ENCODE peak calls at places on chromosomes 7 and 10, in seven cellular contexts. A is cardiac fibroblast, Y is fibroblast of lung, C is ovary, E is MM.1S, X is mammary epithelial cell, H is tibial nerve. B is an unnamed sample.

GRCh38 chr10:35913628-35914027 is 271.5 kb upstream of the FZD8 start:
- DNase-seq in X (peak; percentile 79), H (no peak), Y (peak; percentile 78), C (no peak), A (peak; percentile 68), E (no peak), B (no peak)

GRCh38 chr10:127278001-127278400 is 81.6 kb upstream of the INSYN2A start:
- DNase-seq in X (no peak), H (no peak), Y (peak; percentile 81), E (no peak), A (peak; percentile 59), C (no peak), B (no peak)

GRCh38 chr7:95330194-95331003 is 6.1 kb upstream of the PON1 start:
- DNase-seq in E (peak; percentile 56), A (peak; percentile 33), H (no peak), X (no peak), Y (peak; percentile 14), C (no peak), B (peak; percentile 33)

GRCh38 chr7:81161459-81162075 is 242.7 kb upstream of the SEMA3C start:
- DNase-seq in C (no peak), Y (peak; percentile 99), E (no peak), A (peak; percentile 95), X (peak; percentile 95), H (no peak), B (no peak)

GRCh38 chr7:131948434-131949053 is 392.1 kb upstream of the PODXL start:
- DNase-seq in X (no peak), E (no peak), H (peak; percentile 16), A (no peak), Y (peak; percentile 54), C (no peak), B (no peak)

GRCh38 chr10:130254168-130255061 is 118.2 kb downstream of the GLRX3 start:
- DNase-seq in E (no peak), H (no peak), A (no peak), Y (no peak), C (no peak), X (no peak), B (no peak)

GRCh38 chr7:134768243-134768642 is 11.2 kb upstream of the CALD1 start:
- DNase-seq in H (no peak), A (no peak), C (no peak), E (no peak), X (no peak), Y (no peak), B (no peak)

GRCh38 chr10:77428776-77429395 is 208.7 kb downstream of the KCNMA1 start:
- DNase-seq in A (peak; percentile 78), X (peak; percentile 53), E (no peak), C (no peak), H (no peak), Y (peak; percentile 74), B (no peak)

GRCh38 chr7:45413419-45413818 is 160.7 kb upstream of the ADCY1 start:
- DNase-seq in Y (no peak), A (no peak), C (no peak), X (no peak), H (no peak), E (no peak), B (no peak)

GRCh38 chr10:69911571-69912528 is 110.1 kb downstream of the COL13A1 start:
- DNase-seq in E (no peak), Y (no peak), A (peak; percentile 26), H (no peak), X (no peak), C (peak; percentile 38), B (no peak)

GRCh38 chr7:73841689-73842247 is 548 bp downstream of the METTL27 start:
- DNase-seq in X (no peak), A (no peak), H (no peak), C (no peak), E (no peak), Y (no peak), B (no peak)

GRCh38 chr10:100311307-100311706 is 18.7 kb downstream of the PKD2L1 start:
- DNase-seq in Y (no peak), A (no peak), X (no peak), E (no peak), H (no peak), C (no peak), B (no peak)

GRCh38 chr10:96441126-96441905 is 72.4 kb downstream of the TLL2 start:
- DNase-seq in C (no peak), A (no peak), H (no peak), E (no peak), X (no peak), Y (no peak), B (no peak)

GRCh38 chr7:34064511-34065158 is 159.3 kb downstream of the BMPER start:
- DNase-seq in C (no peak), X (no peak), A (peak; percentile 64), H (peak; percentile 27), Y (peak; percentile 68), E (no peak), B (no peak)

GRCh38 chr7:47435889-47436312 is 146.0 kb downstream of the TNS3 start:
- DNase-seq in E (no peak), H (peak; percentile 69), X (peak; percentile 56), Y (peak; percentile 74), A (peak; percentile 91), C (peak; percentile 73), B (no peak)

GRCh38 chr10:89392974-89393373 is 551 bp downstream of the IFIT1 start:
- DNase-seq in Y (peak; percentile 88), H (no peak), A (peak; percentile 79), X (peak; percentile 9), E (peak; percentile 82), C (no peak), B (no peak)

GRCh38 chr7:124255041-124255667 is 222.3 kb upstream of the TMEM229A start:
- DNase-seq in H (no peak), X (no peak), C (no peak), Y (no peak), A (no peak), E (no peak), B (no peak)

GRCh38 chr10:107653832-107654287 is 489.4 kb upstream of the SORCS1 start:
- DNase-seq in E (peak; percentile 37), C (no peak), H (no peak), Y (no peak), X (peak; percentile 70), A (peak; percentile 61), B (peak; percentile 31)

GRCh38 chr10:7400068-7400824 is 10.6 kb downstream of the SFMBT2 start:
- DNase-seq in Y (no peak), A (no peak), C (no peak), H (no peak), E (no peak), X (no peak), B (no peak)

GRCh38 chr10:71247804-71248203 is 35.4 kb downstream of the UNC5B start:
- DNase-seq in H (no peak), Y (no peak), A (no peak), E (no peak), C (no peak), X (no peak), B (no peak)

GRCh38 chr10:48821692-48822091 is 117.9 kb downstream of the LRRC18 start:
- DNase-seq in H (no peak), C (no peak), A (no peak), E (no peak), Y (peak; percentile 5), X (peak; percentile 73), B (no peak)

GRCh38 chr10:34526758-34527730 is 288.1 kb downstream of the PARD3 start:
- DNase-seq in E (no peak), C (no peak), H (no peak), X (peak; percentile 86), A (peak; percentile 97), Y (peak; percentile 99), B (no peak)

GRCh38 chr7:490461-491291 is 29.0 kb downstream of the PDGFA start:
- DNase-seq in X (peak; percentile 70), E (no peak), H (no peak), Y (no peak), C (no peak), A (no peak), B (peak; percentile 52)

GRCh38 chr7:7709263-7709662 is 9.1 kb downstream of the RPA3 start:
- DNase-seq in C (no peak), Y (no peak), X (no peak), H (no peak), E (no peak), A (no peak), B (no peak)

GRCh38 chr10:3785251-3785848 is 341 bp upstream of the KLF6 start:
- DNase-seq in X (peak; percentile 97), Y (peak; percentile 92), C (peak; percentile 99), H (peak; percentile 99), E (peak; percentile 98), A (peak; percentile 98), B (peak; percentile 100)

GRCh38 chr10:22315455-22316285 is 518 bp upstream of the COMMD3 start:
- DNase-seq in E (no peak), A (no peak), H (peak; percentile 14), C (no peak), Y (no peak), X (no peak), B (no peak)

GRCh38 chr7:14637968-14638367 is 264.6 kb downstream of the DGKB start:
- DNase-seq in X (no peak), E (peak; percentile 42), Y (no peak), H (no peak), A (peak; percentile 5), C (no peak), B (no peak)
- TF ChIP-seq CTCF in X (peak; percentile 17), E (peak; percentile 30), Y (no peak), H (no peak), A (no peak), C (no peak), B (no peak)

DNA sequence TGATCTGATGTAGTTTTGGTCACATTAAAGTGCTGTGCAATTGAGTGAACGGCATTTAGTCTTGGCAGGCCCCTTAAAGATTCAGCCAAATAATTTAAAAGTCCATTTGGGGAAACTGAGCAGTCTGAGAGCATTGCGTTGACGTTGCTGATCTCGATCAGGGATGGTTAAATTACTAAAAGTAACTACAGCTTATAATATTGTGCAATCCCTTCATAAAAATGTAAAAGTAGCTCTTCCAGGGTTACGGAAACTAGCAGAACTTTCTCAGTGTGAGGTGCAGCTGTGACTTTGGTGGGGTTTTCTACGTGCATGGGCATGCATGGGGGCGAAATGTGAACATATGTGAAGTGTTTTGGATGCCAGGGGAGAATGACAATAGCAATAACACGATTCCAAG is 184.5 kb upstream of the RNF32 start:
- DNase-seq in E (no peak), H (no peak), C (no peak), A (no peak), Y (no peak), X (no peak), B (no peak)
- TF ChIP-seq CTCF in E (no peak), H (no peak), C (no peak), A (no peak), Y (no peak), X (no peak), B (no peak)

GRCh38 chr10:50063100-50063499 is 4.7 kb upstream of the WASHC2A start:
- DNase-seq in Y (peak; percentile 7), A (no peak), E (no peak), C (no peak), H (no peak), X (no peak), B (peak; percentile 11)
- TF ChIP-seq CTCF in Y (no peak), A (no peak), E (no peak), C (no peak), H (no peak), X (no peak), B (no peak)

GRCh38 chr7:125383324-125383723 is 453.7 kb upstream of the POT1 start:
- DNase-seq in Y (no peak), X (peak; percentile 4), A (no peak), E (peak; percentile 43), C (no peak), H (no peak), B (no peak)
- TF ChIP-seq CTCF in Y (no peak), X (peak; percentile 59), A (no peak), E (peak; percentile 46), C (no peak), H (no peak), B (peak; percentile 9)